ENCODE peak calls at places on chromosomes 6 and 20, in five cellular contexts. Q is H1, A is neuronal stem cell, E is H9, J is trophoblast cell. K is an unnamed sample.

GRCh38 chr20:50467618-50468373 is 42.4 kb upstream of the PTPN1 start:
- DNase-seq in Q (no peak), A (no peak), E (peak; percentile 69), J (peak; percentile 65), K (peak; percentile 76)

GRCh38 chr20:15045246-15045645 is 707.8 kb upstream of the FLRT3 start:
- DNase-seq in Q (no peak), A (no peak), E (no peak), J (peak; percentile 2), K (no peak)

GRCh38 chr6:98648211-98648914 is 186.0 kb upstream of the POU3F2 start:
- DNase-seq in Q (no peak), A (no peak), E (no peak), J (no peak), K (no peak)

GRCh38 chr6:32255212-32256153 is 31.6 kb upstream of the NOTCH4 start:
- DNase-seq in Q (peak; percentile 62), A (peak; percentile 68), E (peak; percentile 89), J (peak; percentile 92), K (peak; percentile 97)

GRCh38 chr6:20229881-20230280 is 17.6 kb upstream of the MBOAT1 start:
- DNase-seq in Q (no peak), A (no peak), E (no peak), J (no peak), K (no peak)

GRCh38 chr6:149218471-149218870 is 99.0 kb upstream of the TAB2 start:
- DNase-seq in Q (no peak), A (no peak), E (no peak), J (no peak), K (no peak)

GRCh38 chr6:54411767-54412166 is 103.5 kb downstream of the TINAG start:
- DNase-seq in Q (no peak), A (no peak), E (no peak), J (no peak), K (no peak)

GRCh38 chr20:63520594-63520938 is at the start of gene PPDPF:
- DNase-seq in Q (peak; percentile 39), A (no peak), E (no peak), J (peak; percentile 57), K (peak; percentile 84)

GRCh38 chr20:58888521-58889333 is 36.2 kb downstream of the GNAS start:
- DNase-seq in Q (no peak), A (peak; percentile 74), E (peak; percentile 90), J (peak; percentile 89), K (peak; percentile 87)

GRCh38 chr20:38485041-38485440 is 12.4 kb downstream of the RALGAPB start:
- DNase-seq in Q (no peak), A (no peak), E (no peak), J (no peak), K (no peak)

GRCh38 chr6:107418118-107418517 is 41.2 kb downstream of the PDSS2 start:
- DNase-seq in Q (no peak), A (no peak), E (peak; percentile 37), J (peak; percentile 30), K (peak; percentile 78)

GRCh38 chr20:47468290-47469050 is 33.2 kb upstream of the NCOA3 start:
- DNase-seq in Q (no peak), A (no peak), E (no peak), J (no peak), K (no peak)

GRCh38 chr6:11096109-11096508 is 2.5 kb downstream of the SMIM13 start:
- DNase-seq in Q (no peak), A (no peak), E (peak; percentile 58), J (peak; percentile 55), K (peak; percentile 82)

GRCh38 chr6:111417181-111417585 is 65.8 kb downstream of the REV3L start:
- DNase-seq in Q (no peak), A (no peak), E (no peak), J (no peak), K (no peak)

GRCh38 chr20:833121-833449 is 430 bp upstream of the FAM110A start:
- DNase-seq in Q (no peak), A (no peak), E (no peak), J (peak; percentile 74), K (no peak)

GRCh38 chr6:22149081-22149480 is 147.8 kb downstream of the PRL start:
- DNase-seq in Q (no peak), A (no peak), E (no peak), J (no peak), K (no peak)

GRCh38 chr6:113011389-113011788 is 664.3 kb downstream of the RFPL4B start:
- DNase-seq in Q (no peak), A (no peak), E (no peak), J (no peak), K (no peak)

GRCh38 chr6:121142093-121142492 is 192.2 kb downstream of the TBC1D32 start:
- DNase-seq in Q (no peak), A (no peak), E (no peak), J (no peak), K (no peak)

GRCh38 chr6:161658216-161658615 is 384.4 kb upstream of the AGPAT4 start:
- DNase-seq in Q (no peak), A (no peak), E (no peak), J (no peak), K (no peak)

GRCh38 chr6:161393839-161394364 is 120.0 kb upstream of the AGPAT4 start:
- DNase-seq in Q (no peak), A (peak; percentile 65), E (no peak), J (peak; percentile 86), K (peak; percentile 90)

GRCh38 chr6:132483779-132484679 is 28.9 kb downstream of the STX7 start:
- DNase-seq in Q (no peak), A (peak; percentile 64), E (no peak), J (peak; percentile 85), K (peak; percentile 58)

GRCh38 chr20:4782373-4782772 is 60.7 kb downstream of the PRND start:
- DNase-seq in Q (no peak), A (no peak), E (no peak), J (no peak), K (no peak)

GRCh38 chr20:41650221-41650948 is 32.2 kb upstream of the CHD6 start:
- DNase-seq in Q (no peak), A (no peak), E (no peak), J (peak; percentile 58), K (no peak)

GRCh38 chr6:101730954-101731353 is 337.4 kb downstream of the GRIK2 start:
- DNase-seq in Q (no peak), A (no peak), E (no peak), J (no peak), K (no peak)

GRCh38 chr6:54285595-54285994 is 22.6 kb upstream of the TINAG start:
- DNase-seq in Q (no peak), A (no peak), E (no peak), J (no peak), K (no peak)

GRCh38 chr6:99434702-99435530 is 9.8 kb upstream of the PNISR start:
- DNase-seq in Q (no peak), A (no peak), E (no peak), J (peak; percentile 60), K (peak; percentile 13)

GRCh38 chr6:76792394-76792793 is 670.9 kb downstream of the HTR1B start:
- DNase-seq in Q (no peak), A (no peak), E (no peak), J (peak; percentile 93), K (no peak)

GRCh38 chr6:91149914-91150674 is 563.2 kb upstream of the MAP3K7 start:
- DNase-seq in Q (no peak), A (no peak), E (no peak), J (no peak), K (no peak)

DNA sequence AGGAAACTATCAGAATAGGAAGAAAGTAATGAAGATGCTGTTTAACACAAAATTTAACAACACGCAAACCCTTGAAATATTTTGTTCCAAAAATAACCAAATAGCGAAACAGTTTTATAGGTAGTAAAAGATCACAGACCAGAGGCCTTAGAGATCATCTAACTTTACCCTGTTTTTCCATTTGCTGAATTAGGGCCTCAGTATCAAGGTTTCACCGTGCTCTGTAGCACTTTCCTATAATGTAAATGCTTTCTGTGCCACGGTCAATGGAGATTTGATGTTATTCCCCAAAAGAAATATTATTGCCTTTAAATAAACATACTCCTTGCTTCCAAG is 23.7 kb downstream of the EPB41L2 start:
- DNase-seq in Q (no peak), A (no peak), E (no peak), J (no peak), K (no peak)
- H3K23ac ChIP-seq in Q (no peak overlapping the region), A (no peak overlapping the region), E (no peak overlapping the region), J (no peak overlapping the region), K (no peak overlapping the region)

DNA sequence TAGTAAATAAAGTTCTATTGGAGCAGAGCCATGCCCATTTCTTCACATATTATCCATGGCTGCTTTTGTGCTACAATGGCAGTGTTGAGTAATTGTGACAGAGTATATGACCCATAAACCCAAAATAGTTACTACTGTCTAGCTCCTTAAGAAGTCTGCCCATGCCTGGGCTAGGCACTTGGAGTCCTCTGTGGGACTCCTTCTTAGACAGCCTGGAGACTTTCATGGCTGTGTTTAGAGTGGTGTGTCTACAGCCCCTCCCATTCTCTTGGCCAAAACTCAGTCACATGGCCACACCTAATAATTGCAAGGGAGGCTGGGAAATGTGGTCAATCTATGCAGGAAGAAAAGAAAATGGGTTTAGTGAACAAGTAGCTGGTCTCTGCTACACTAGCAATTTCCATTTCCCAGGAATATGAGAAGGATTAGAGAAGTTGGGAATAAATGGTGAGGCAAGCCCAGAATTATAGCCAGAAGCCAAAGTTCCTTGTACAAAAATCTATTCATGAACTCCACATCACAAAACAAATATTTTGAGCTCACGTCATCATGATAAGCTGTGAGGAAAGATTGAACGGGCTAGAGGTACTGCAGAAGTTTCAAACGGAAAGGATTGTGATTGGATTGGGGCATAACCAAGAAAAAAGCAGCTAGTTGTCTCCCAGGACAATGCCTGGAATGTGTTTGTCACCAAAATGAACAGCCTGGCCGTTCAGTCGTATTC is 251.8 kb upstream of the PLN start:
- DNase-seq in Q (no peak), A (no peak), E (no peak), J (peak; percentile 3), K (no peak)
- H3K18ac ChIP-seq in Q (no peak overlapping the region), A (no peak overlapping the region), E (no peak overlapping the region), J (no peak overlapping the region), K (no peak overlapping the region)

DNA sequence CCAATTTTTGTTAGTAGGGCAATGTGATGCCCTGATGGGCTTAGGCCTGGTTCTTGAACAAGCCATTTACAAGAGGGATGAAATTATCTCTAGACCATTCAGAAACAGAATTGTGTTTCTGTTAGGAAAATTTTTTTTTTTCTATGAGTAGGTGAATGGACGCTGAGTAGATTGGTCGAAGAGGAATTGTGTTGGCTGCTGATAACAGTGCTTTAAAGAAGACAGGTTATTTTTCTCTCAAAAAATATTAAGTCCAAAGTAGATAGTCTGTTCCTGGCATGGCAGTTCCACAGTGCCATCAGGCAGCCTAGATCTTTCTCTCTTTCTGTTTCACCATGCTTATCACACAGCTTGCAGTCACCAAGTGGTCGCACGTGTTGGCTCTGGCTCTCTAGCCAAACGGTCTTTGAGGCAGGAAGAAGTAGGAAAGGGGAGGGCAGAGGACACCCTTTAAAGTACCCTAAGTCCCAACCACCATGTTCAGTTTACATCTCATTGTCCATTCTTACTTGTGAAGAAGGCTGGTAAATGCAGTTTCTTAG is 22.4 kb upstream of the SERINC3 start:
- DNase-seq in Q (no peak), A (no peak), E (no peak), J (no peak), K (no peak)
- H3K23ac ChIP-seq in Q (no peak overlapping the region), A (no peak overlapping the region), E (no peak overlapping the region), J (no peak overlapping the region), K (no peak overlapping the region)

GRCh38 chr20:24458441-24458840 is 11.0 kb upstream of the SYNDIG1 start:
- DNase-seq in Q (no peak), A (no peak), E (no peak), J (no peak), K (no peak)
- H3K18ac ChIP-seq in Q (no peak overlapping the region), A (peak overlapping the region; percentile 45), E (no peak overlapping the region), J (no peak overlapping the region), K (no peak overlapping the region)